ENCODE peak calls at places on chromosomes 6 and 20, in five cellular contexts. O, D, V, U and C are unnamed samples.

GRCh38 chr6:109503327-109504224 is 20.6 kb upstream of the ZBTB24 start:
- DNase-seq in U (no peak), D (no peak), O (no peak), V (no peak), C (no peak)

GRCh38 chr20:4985658-4986057 is 15.7 kb downstream of the SLC23A2 start:
- DNase-seq in V (no peak), D (no peak), U (no peak), O (no peak), C (no peak)

GRCh38 chr20:23857954-23858565 is 21.5 kb downstream of the CST5 start:
- DNase-seq in V (no peak), O (no peak), D (no peak), U (no peak), C (no peak)

GRCh38 chr6:34243131-34243771 is 5.6 kb downstream of the SMIM29 start:
- DNase-seq in D (no peak), U (peak), V (no peak), O (peak), C (no peak)

GRCh38 chr6:143513410-143513809 is 1.9 kb upstream of the FUCA2 start:
- DNase-seq in O (peak), V (no peak), U (no peak), D (no peak), C (no peak)

GRCh38 chr6:32146287-32146686 is 5.5 kb downstream of the PRRT1 start:
- DNase-seq in U (no peak), O (no peak), D (no peak), V (no peak), C (no peak)

GRCh38 chr6:166168616-166169548 is 1.2 kb upstream of the TBXT start:
- DNase-seq in D (no peak), V (no peak), U (peak), O (no peak), C (no peak)

GRCh38 chr6:41059569-41059968 is 6.6 kb downstream of the APOBEC2 start:
- DNase-seq in V (no peak), U (no peak), O (no peak), D (peak), C (no peak)

GRCh38 chr6:24766685-24767462 is 7.9 kb upstream of the GMNN start:
- DNase-seq in D (no peak), U (no peak), V (no peak), O (no peak), C (no peak)

GRCh38 chr6:43308101-43308989 is at the start of gene CRIP3:
- DNase-seq in V (peak), O (no peak), D (no peak), U (no peak), C (peak)

GRCh38 chr6:43310624-43311023 is 2.0 kb upstream of the CRIP3 start:
- DNase-seq in D (no peak), U (no peak), O (no peak), V (no peak), C (no peak)

GRCh38 chr6:43307451-43308100 is 1.1 kb downstream of the CRIP3 start:
- DNase-seq in D (no peak), O (no peak), V (no peak), U (no peak), C (no peak)

GRCh38 chr6:43310137-43310536 is 1.5 kb upstream of the CRIP3 start:
- DNase-seq in D (no peak), V (no peak), O (no peak), U (no peak), C (no peak)

DNA sequence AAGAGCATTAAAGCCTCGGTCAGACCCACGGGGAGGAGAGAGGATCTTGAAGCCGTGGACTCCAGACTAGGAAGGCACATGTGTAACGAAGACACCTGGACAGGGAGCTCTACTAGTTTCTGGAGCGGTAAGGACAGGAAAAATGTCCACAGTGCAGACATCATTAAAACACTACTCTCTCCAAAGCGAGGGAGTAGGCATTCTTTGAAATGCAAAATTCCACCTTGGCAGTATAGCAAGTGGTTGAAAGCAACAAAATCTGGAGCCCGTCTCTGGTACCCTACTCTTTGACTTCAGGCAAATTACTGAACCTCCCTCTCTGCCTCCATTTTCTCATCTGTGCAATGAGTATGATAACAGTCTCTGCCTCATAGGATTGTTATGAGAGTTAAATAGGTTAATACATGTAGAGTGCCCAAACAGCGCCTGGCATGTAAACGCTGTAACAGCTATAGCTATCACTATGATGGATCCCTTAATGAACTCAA is 408 bp upstream of the CRIP3 start:
- DNase-seq in U (no peak), O (no peak), D (no peak), V (no peak), C (no peak)
- H3K4me3 ChIP-seq in U (no peak), O (no peak), D (peak), V (peak), C (peak)

DNA sequence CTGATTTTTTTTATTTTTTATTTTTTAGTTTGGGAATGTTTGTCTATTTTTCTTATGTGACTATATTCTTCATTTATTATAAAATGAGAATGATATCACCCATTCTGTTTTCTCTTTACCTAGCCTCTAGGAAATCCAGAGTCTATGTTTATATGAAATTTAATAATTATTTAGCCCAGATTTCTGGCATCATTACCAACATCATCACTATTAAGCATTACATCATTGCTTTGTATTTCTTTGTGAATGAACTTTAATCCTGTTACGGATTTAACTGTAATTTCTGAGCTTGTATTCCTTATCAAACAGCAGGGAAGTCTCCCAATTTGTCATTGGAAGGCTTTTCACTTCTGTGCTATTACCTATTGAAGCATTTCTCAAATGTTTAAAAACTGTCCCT is 72.7 kb upstream of the NOX3 start:
- DNase-seq in O (no peak), U (no peak), D (no peak), V (no peak), C (no peak)
- H3K27ac ChIP-seq in O (no peak), U (peak), D (peak), V (peak), C (no peak)

DNA sequence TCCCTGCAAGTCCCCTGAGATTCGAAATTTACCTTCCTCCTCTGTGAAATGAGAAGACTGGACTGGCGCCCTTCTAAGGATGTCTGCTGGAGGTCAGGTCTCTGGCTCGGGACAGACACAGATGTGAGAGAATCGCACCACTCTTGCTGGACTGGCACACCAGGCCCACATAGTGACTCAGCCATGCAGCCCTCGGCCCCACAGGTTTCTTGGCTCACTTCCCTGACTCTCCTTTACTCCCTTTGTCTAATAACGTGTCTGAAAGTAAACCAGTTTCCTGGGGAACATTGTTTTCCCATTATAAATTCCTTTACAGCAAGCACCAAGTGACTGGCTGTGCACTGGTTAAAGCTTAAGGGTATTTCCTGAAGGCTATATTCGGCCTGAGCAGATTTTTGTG is 106.7 kb upstream of the PLEKHG1 start:
- DNase-seq in U (peak), D (no peak), V (peak), O (no peak), C (no peak)
- H3K4me3 ChIP-seq in U (no peak), D (no peak), V (peak), O (no peak), C (no peak)

GRCh38 chr6:89350281-89351037 is 2.1 kb downstream of the UBE2J1 start:
- DNase-seq in O (no peak), V (no peak), D (no peak), U (peak), C (no peak)
- H3K27ac ChIP-seq in O (no peak), V (peak), D (peak), U (no peak), C (peak)